ENCODE peak calls at places on chromosome 10, in four cellular contexts. B is glomerular endothelial cell; V is astrocyte of the spinal cord; J is naive thymus-derived CD4-positive, alpha-beta T cell. H is an unnamed sample.

GRCh38 chr10:76946268-76946667 is 691.3 kb downstream of the KCNMA1 start:
- DNase-seq in B (no peak), V (no peak), J (no peak), H (peak; percentile 15)

GRCh38 chr10:62502995-62503613 is 128.9 kb downstream of the ZNF365 start:
- DNase-seq in B (no peak), V (no peak), J (no peak), H (no peak)

GRCh38 chr10:78960316-78960800 is 108.4 kb upstream of the ZMIZ1 start:
- DNase-seq in B (no peak), V (peak; percentile 91), J (no peak), H (peak; percentile 89)

GRCh38 chr10:132908621-132909295 is 33.6 kb downstream of the CFAP46 start:
- DNase-seq in B (no peak), V (no peak), J (no peak), H (no peak)

GRCh38 chr10:6701289-6701688 is 121.2 kb upstream of the PRKCQ start:
- DNase-seq in B (no peak), V (no peak), J (no peak), H (no peak)

GRCh38 chr10:119238577-119238976 is 31.2 kb downstream of the GRK5 start:
- DNase-seq in B (no peak), V (no peak), J (no peak), H (no peak)

GRCh38 chr10:13908475-13908874 is 321.7 kb downstream of the PRPF18 start:
- DNase-seq in B (no peak), V (no peak), J (no peak), H (no peak)

GRCh38 chr10:93319855-93320254 is 162.3 kb downstream of the MYOF start:
- DNase-seq in B (no peak), V (no peak), J (no peak), H (peak; percentile 35)

GRCh38 chr10:21336476-21337170 is 188.9 kb downstream of the SKIDA1 start:
- DNase-seq in B (peak; percentile 94), V (peak; percentile 93), J (no peak), H (peak; percentile 96)

GRCh38 chr10:90969148-90969547 is 48.3 kb upstream of the ANKRD1 start:
- DNase-seq in B (no peak), V (no peak), J (no peak), H (no peak)

GRCh38 chr10:88892223-88892967 is 12.3 kb downstream of the STAMBPL1 start:
- DNase-seq in B (no peak), V (peak; percentile 65), J (no peak), H (peak; percentile 46)

GRCh38 chr10:23384364-23384763 is 39.8 kb upstream of the C10orf67 start:
- DNase-seq in B (no peak), V (no peak), J (no peak), H (peak; percentile 41)

GRCh38 chr10:114962441-114962840 is 24.4 kb downstream of the TRUB1 start:
- DNase-seq in B (no peak), V (no peak), J (no peak), H (no peak)